ENCODE peak calls at places on chromosomes 12 and 14, in six cellular contexts. K, E, I, U, J and L are unnamed samples.

GRCh38 chr12:126772171-126772864 is 1494.7 kb upstream of the TMEM132C start:
- DNase-seq in E (peak; percentile 23), U (peak; percentile 59), I (no peak), K (no peak), J (no peak), L (no peak)

GRCh38 chr12:116187158-116187511 is 90.4 kb downstream of the MED13L start:
- DNase-seq in U (no peak), I (no peak), K (no peak), E (no peak), J (no peak), L (no peak)

GRCh38 chr12:89211456-89211855 is 140.8 kb downstream of the DUSP6 start:
- DNase-seq in K (no peak), E (no peak), U (no peak), J (no peak), I (no peak), L (no peak)

GRCh38 chr12:26268841-26269553 is 73.6 kb downstream of the SSPN start:
- DNase-seq in I (no peak), U (no peak), J (no peak), E (no peak), K (no peak), L (no peak)

GRCh38 chr14:91078095-91078737 is 17.8 kb upstream of the RPS6KA5 start:
- DNase-seq in K (no peak), J (no peak), E (no peak), U (peak; percentile 67), I (no peak), L (no peak)

GRCh38 chr14:74257078-74257987 is 18.1 kb downstream of the VSX2 start:
- DNase-seq in J (peak; percentile 41), U (peak; percentile 87), I (peak; percentile 70), K (peak; percentile 77), E (peak; percentile 82), L (no peak)

GRCh38 chr12:51897181-51897580 is 9.3 kb downstream of the ANKRD33 start:
- DNase-seq in I (no peak), J (no peak), E (no peak), K (no peak), U (no peak), L (no peak)

GRCh38 chr12:19220205-19220604 is 90.7 kb downstream of the PLEKHA5 start:
- DNase-seq in U (no peak), E (no peak), K (no peak), J (no peak), I (no peak), L (no peak)

GRCh38 chr14:24441904-24442239 is 704 bp downstream of the SDR39U1 start:
- DNase-seq in K (no peak), J (no peak), E (no peak), I (no peak), U (no peak), L (no peak)

GRCh38 chr14:96906434-96906833 is 109.3 kb downstream of the VRK1 start:
- DNase-seq in K (no peak), J (no peak), E (no peak), I (no peak), U (no peak), L (no peak)

GRCh38 chr12:132729541-132730320 is 19.1 kb downstream of the PGAM5 start:
- DNase-seq in J (no peak), I (no peak), E (no peak), K (no peak), U (no peak), L (no peak)

GRCh38 chr14:35808076-35808657 is 928 bp downstream of the RALGAPA1 start:
- DNase-seq in U (no peak), E (peak; percentile 30), J (no peak), I (no peak), K (no peak), L (no peak)

GRCh38 chr14:59140441-59140840 is 48.0 kb upstream of the DAAM1 start:
- DNase-seq in I (no peak), J (no peak), E (no peak), U (no peak), K (no peak), L (no peak)

GRCh38 chr12:65306603-65307501 is 28.4 kb downstream of the MSRB3 start:
- DNase-seq in K (no peak), E (no peak), U (no peak), I (peak; percentile 33), J (no peak), L (peak; percentile 71)

GRCh38 chr12:46269429-46270241 is 792 bp upstream of the SLC38A1 start:
- DNase-seq in E (no peak), U (peak; percentile 91), J (no peak), I (peak; percentile 15), K (peak; percentile 30), L (no peak)

GRCh38 chr12:93572712-93573551 is 457 bp downstream of the SOCS2 start:
- DNase-seq in U (peak; percentile 75), J (peak; percentile 32), I (peak; percentile 47), K (peak; percentile 70), E (no peak), L (peak; percentile 35)

GRCh38 chr14:75022655-75023054 is 19.9 kb downstream of the EIF2B2 start:
- DNase-seq in U (no peak), J (no peak), E (peak; percentile 16), K (peak; percentile 38), I (peak; percentile 26), L (no peak)

GRCh38 chr14:52473557-52473956 is 78.7 kb downstream of the TXNDC16 start:
- DNase-seq in U (no peak), I (no peak), J (no peak), K (no peak), E (no peak), L (no peak)

GRCh38 chr12:81297606-81298005 is 219.7 kb downstream of the ACSS3 start:
- DNase-seq in E (no peak), K (no peak), J (no peak), U (no peak), I (no peak), L (no peak)

GRCh38 chr14:54686219-54686870 is 119.4 kb downstream of the SAMD4A start:
- DNase-seq in K (no peak), U (no peak), I (no peak), J (no peak), E (no peak), L (no peak)

GRCh38 chr12:57011438-57012424 is 4.6 kb downstream of the TAC3 start:
- DNase-seq in U (no peak), J (no peak), K (no peak), I (no peak), E (no peak), L (no peak)